ENCODE peak calls at places on chromosomes 16 and 17, in four cellular contexts. R is putamen; E is stimulated activated CD8-positive, alpha-beta memory T cell treated with anti-CD3 and anti-CD28 coated beads, Interleukin-2, amount 100 ng/mL, for 48 hours; Z is GM13977. O is an unnamed sample.

GRCh38 chr17:349666-350065 is 2.9 kb downstream of the RPH3AL start:
- DNase-seq in Z (no peak), E (no peak), R (no peak), O (no peak)

GRCh38 chr16:19419691-19420060 is 2.0 kb downstream of the TMC5 start:
- DNase-seq in E (no peak), R (no peak), Z (no peak), O (no peak)

GRCh38 chr17:31680126-31680525 is 178.9 kb downstream of the COPRS start:
- DNase-seq in R (no peak), Z (peak; percentile 46), E (peak; percentile 4), O (no peak)

GRCh38 chr17:50903604-50904521 is 37.7 kb upstream of the TOB1 start:
- DNase-seq in R (no peak), Z (no peak), E (no peak), O (no peak)

GRCh38 chr17:76643553-76644148 is at the start of gene ST6GALNAC1:
- DNase-seq in Z (no peak), R (no peak), E (no peak), O (no peak)

GRCh38 chr17:21283482-21284318 is 811 bp upstream of the MAP2K3 start:
- DNase-seq in Z (no peak), E (no peak), R (no peak), O (no peak)

GRCh38 chr17:64084086-64084939 is 45.6 kb downstream of the ERN1 start:
- DNase-seq in E (no peak), Z (no peak), R (no peak), O (no peak)

GRCh38 chr17:69523252-69523861 is 108.9 kb downstream of the MAP2K6 start:
- DNase-seq in Z (peak; percentile 38), E (no peak), R (peak; percentile 58), O (peak; percentile 92)

GRCh38 chr17:17783121-17783824 is 53.5 kb downstream of the SREBF1 start:
- DNase-seq in R (peak; percentile 70), Z (peak; percentile 84), E (peak; percentile 35), O (peak; percentile 38)

GRCh38 chr17:46770818-46771600 is 47.5 kb downstream of the WNT3 start:
- DNase-seq in R (peak; percentile 18), Z (peak; percentile 62), E (no peak), O (no peak)

GRCh38 chr17:36777118-36777517 is 160.2 kb upstream of the LHX1 start:
- DNase-seq in R (no peak), Z (no peak), E (no peak), O (no peak)

GRCh38 chr17:32504166-32504990 is 17.6 kb downstream of the CDK5R1 start:
- DNase-seq in Z (no peak), E (no peak), R (no peak), O (no peak)

GRCh38 chr17:50634915-50635719 is 436 bp downstream of the ABCC3 start:
- DNase-seq in E (no peak), R (no peak), Z (no peak), O (no peak)

GRCh38 chr17:66522591-66523272 is 220.3 kb downstream of the PRKCA start:
- DNase-seq in R (no peak), E (no peak), Z (no peak), O (no peak)

GRCh38 chr16:70454221-70455034 is at the start of gene FCSK:
- DNase-seq in Z (peak; percentile 90), R (peak; percentile 57), E (peak; percentile 45), O (peak; percentile 69)

GRCh38 chr16:84959045-84959576 is 52.2 kb downstream of the ZDHHC7 start:
- DNase-seq in Z (no peak), E (no peak), R (no peak), O (no peak)

GRCh38 chr16:67716097-67716496 is 3.0 kb downstream of the GFOD2 start:
- DNase-seq in E (no peak), R (no peak), Z (no peak), O (no peak)

O was measured in pons.